ENCODE peak calls at places on chromosomes 16 and 17, in six cellular contexts. Z is cardiac fibroblast; C is left ventricle myocardium inferior; D is BE2C; K is CD8-positive, alpha-beta T cell; Y is body of pancreas. R is an unnamed sample.

GRCh38 chr17:39916918-39917317 is 1.5 kb downstream of the GSDMB start:
- DNase-seq in Z (peak; percentile 18), D (no peak), Y (no peak), K (no peak), C (no peak), R (no peak)

GRCh38 chr16:27287887-27288286 is 19.3 kb upstream of the NSMCE1 start:
- DNase-seq in C (no peak), Y (no peak), K (no peak), Z (no peak), D (no peak), R (no peak)

GRCh38 chr17:66724581-66725341 is 110.2 kb upstream of the CACNG5 start:
- DNase-seq in Z (peak; percentile 63), Y (peak; percentile 50), K (no peak), C (peak; percentile 17), D (no peak), R (peak; percentile 77)

GRCh38 chr17:63989622-63990345 is 8.4 kb upstream of the PRR29 start:
- DNase-seq in K (no peak), Z (no peak), C (peak; percentile 3), D (no peak), Y (no peak), R (no peak)

GRCh38 chr16:82016268-82016667 is 5.0 kb upstream of the SDR42E1 start:
- DNase-seq in D (no peak), K (no peak), Z (peak; percentile 57), Y (no peak), C (no peak), R (peak; percentile 35)

GRCh38 chr17:7146115-7146514 is 31.5 kb upstream of the ASGR2 start:
- DNase-seq in K (no peak), D (no peak), Z (no peak), C (no peak), Y (no peak), R (no peak)

GRCh38 chr17:29012535-29012934 is 6.7 kb upstream of the SEZ6 start:
- DNase-seq in D (no peak), Z (peak; percentile 11), C (no peak), K (no peak), Y (no peak), R (no peak)

GRCh38 chr17:40522250-40522960 is 21.0 kb upstream of the TNS4 start:
- DNase-seq in D (no peak), Z (peak; percentile 73), K (no peak), C (no peak), Y (no peak), R (no peak)

GRCh38 chr17:8843344-8843743 is 24.1 kb downstream of the PIK3R6 start:
- DNase-seq in C (no peak), K (no peak), Y (no peak), Z (no peak), D (no peak), R (no peak)

GRCh38 chr16:85100265-85100664 is 12.0 kb downstream of the CIBAR2 start:
- DNase-seq in D (no peak), K (no peak), Z (no peak), C (no peak), Y (no peak), R (no peak)

GRCh38 chr17:41024702-41025101 is 2.3 kb downstream of the KRTAP1-5 start:
- DNase-seq in K (no peak), C (no peak), Y (no peak), D (no peak), Z (peak; percentile 52), R (no peak)

GRCh38 chr17:41308918-41309359 is at the start of gene KRTAP16-1:
- DNase-seq in K (no peak), C (no peak), D (no peak), Z (no peak), Y (peak; percentile 11), R (no peak)

GRCh38 chr16:20906871-20907255 is 6.3 kb downstream of the LYRM1 start:
- DNase-seq in Y (no peak), D (no peak), C (no peak), K (no peak), Z (no peak), R (no peak)

GRCh38 chr16:14502932-14503741 is 126.9 kb downstream of the PARN start:
- DNase-seq in C (no peak), Y (no peak), D (no peak), Z (peak; percentile 74), K (no peak), R (peak; percentile 42)

GRCh38 chr17:49696233-49696761 is 11.5 kb downstream of the SLC35B1 start:
- DNase-seq in D (no peak), K (peak; percentile 68), Z (no peak), C (no peak), Y (no peak), R (no peak)

GRCh38 chr17:1713878-1714487 is 3.8 kb upstream of the TLCD2 start:
- DNase-seq in Y (peak; percentile 66), C (no peak), D (peak; percentile 51), K (no peak), Z (no peak), R (no peak)

GRCh38 chr16:29818082-29818481 is 2.1 kb downstream of the PAGR1 start:
- DNase-seq in Y (no peak), Z (no peak), D (no peak), K (no peak), C (no peak), R (no peak)

GRCh38 chr16:70576431-70577255 is 53.0 kb downstream of the SF3B3 start:
- DNase-seq in K (no peak), D (no peak), Y (no peak), C (no peak), Z (peak; percentile 89), R (no peak)

GRCh38 chr17:50690887-50691549 is 16.7 kb downstream of the ANKRD40 start:
- DNase-seq in C (no peak), Z (no peak), K (no peak), Y (no peak), D (no peak), R (no peak)

GRCh38 chr17:57480438-57481196 is 224.3 kb downstream of the MSI2 start:
- DNase-seq in Y (no peak), Z (peak; percentile 49), C (no peak), K (no peak), D (no peak), R (peak; percentile 71)

DNA sequence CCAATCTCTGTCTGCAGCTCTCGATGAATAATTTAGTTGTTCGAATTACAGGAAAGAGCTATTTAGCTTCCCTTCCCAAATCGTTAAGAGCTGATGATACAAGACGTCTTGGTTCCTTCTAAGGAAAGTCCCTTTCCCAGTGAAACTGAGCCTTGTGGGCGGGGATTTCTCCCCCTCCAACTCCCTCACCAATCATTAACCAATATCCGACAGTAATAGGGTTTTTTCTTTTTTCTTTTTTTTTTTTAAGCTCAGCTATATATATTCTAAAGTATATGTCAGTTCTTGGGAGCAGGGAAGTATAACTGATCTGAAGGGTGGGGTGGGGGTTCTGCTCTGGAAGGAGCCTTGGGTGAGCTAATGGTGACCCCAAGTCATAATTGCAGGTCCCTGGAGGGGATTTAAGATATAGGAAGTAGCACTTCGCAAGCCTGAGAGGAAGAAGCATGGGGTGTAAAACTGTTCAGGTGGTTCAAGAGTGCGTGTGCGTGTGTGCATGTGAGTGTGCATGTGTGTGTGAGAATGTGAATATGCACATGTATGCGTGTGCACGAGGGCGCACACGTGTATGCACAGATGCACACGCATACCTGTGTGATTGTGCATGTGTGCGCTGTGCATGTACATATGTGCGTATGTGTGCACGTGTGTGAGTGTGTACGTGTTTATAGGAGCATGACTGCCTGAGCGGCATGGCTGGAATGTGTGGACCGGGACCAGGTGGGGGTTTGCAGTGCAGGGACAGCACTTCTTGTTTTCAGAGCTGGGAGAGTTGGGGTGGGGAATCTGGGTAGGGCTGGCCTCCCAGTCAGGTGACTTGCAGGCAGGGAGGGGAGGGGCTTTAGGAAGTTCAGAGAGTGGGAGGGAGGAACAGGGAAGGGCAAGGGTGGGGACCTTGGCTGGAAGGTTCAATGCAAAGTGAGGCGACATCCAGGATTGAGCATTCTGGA is 42.7 kb downstream of the SOCS3 start:
- DNase-seq in C (no peak), D (no peak), Z (no peak), Y (peak; percentile 60), K (no peak), R (no peak)
- H3K4me3 ChIP-seq in C (no peak overlapping the region), D (no peak overlapping the region), Z (no peak overlapping the region), Y (no peak overlapping the region), K (no peak overlapping the region), R (no peak overlapping the region)

DNA sequence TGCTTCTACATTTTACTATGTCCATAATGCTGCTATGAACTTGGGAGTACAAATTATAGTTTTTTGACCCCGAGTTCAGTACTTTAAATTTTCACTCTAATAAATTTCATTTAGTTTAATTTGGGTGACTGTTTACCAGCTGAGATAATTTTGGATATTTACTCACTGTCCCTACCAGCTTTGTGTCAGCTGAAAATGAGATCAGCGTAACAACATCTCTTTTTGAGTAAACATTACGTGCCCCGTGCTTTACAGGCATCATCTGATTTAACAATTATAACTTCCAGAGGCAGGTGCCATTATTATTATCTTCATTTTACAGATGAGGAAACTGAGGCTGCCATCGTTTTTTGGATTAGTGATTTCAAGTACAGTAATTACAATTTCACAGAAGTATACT is 15.0 kb downstream of the GFOD2 start:
- DNase-seq in K (no peak), Y (no peak), Z (no peak), D (no peak), C (no peak), R (no peak)
- TF ChIP-seq CTCF in K (no peak), Y (no peak), Z (no peak), D (no peak), C (no peak), R (no peak)

DNA sequence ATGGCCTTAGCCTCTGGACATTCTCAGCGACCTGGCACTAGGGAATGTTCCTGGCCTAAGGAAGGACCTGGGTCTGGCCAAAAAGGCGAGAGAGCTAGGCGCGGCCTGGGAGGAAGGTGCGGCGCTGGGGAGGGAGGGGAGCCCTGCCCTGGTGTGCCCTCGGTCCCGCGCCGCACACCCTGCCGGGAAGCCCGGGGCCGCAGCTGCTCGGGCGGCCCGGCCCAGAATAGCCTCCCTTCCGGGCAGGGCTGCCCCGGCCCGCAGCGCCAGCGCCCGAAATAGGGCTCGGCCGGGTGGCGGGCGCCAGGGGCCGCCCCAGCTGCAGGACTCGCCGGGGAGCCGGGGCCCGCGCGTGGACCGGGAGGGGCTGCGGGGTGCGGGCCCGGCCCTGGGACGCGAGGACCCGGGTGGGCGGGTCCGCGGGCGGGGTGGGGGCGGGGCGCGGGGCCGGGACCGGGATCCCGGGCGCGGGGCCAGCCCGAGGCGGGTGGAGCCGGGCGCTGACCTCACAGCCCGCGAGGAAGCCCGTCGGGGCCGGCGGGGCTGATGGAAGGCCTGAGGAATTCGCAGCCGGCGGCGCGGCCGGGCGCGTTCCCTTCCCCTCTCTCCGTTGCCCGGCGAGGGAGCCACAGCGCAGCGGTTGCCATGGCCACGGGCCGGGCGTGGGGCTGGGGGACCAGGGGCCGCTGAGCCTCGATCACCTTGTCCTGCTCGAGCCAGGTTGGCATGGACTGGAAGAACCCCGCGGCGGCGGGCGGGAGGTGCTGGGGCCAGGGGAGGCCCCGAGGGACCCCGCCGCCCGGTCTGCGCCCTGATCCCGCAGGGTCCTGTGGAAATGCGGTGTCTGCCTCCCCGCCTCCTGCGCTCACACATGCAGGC is 18.1 kb downstream of the SOCS3 start:
- DNase-seq in Z (peak; percentile 82), K (no peak), D (peak; percentile 62), C (peak; percentile 85), Y (peak; percentile 83), R (no peak)
- H3K4me3 ChIP-seq in Z (peak overlapping the region; percentile 41), K (peak overlapping the region; percentile 37), D (peak overlapping the region; percentile 50), C (peak overlapping the region; percentile 65), Y (no peak overlapping the region), R (peak overlapping the region; percentile 31)

DNA sequence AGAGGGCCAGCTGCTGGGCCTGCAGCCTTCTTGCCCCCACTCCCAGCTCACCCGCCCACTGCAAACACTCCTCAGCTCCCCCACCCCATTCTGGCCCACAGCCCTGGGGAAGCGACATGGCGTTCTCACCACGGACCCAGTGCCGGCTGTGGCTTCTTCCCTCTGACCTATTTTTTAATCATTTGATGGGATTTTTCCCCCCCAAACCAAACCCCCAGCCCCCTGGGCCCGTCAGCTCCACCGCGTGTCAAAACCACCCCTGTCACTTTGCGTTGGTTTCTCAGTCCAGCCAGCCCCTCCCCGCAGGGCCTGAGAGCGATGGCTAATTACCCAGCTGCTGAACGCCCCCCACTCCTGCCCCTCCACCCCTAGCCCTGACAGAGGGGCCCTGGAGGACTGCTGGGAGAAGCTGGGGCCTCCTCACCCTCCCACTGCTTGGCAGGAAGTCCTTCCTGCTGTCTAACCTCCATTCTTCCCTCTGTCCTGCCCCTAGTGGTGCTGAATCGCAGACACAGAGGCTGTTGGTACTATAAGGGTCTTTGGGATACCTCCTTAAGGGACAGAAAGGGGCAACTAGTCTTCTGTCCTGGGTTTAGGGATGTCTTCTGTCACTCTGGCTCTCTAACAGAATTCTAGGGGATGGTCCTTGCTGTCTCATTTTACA is 7.5 kb upstream of the TBX21 start:
- DNase-seq in K (no peak), Y (no peak), D (no peak), Z (no peak), C (no peak), R (no peak)
- TF ChIP-seq CTCF in K (no peak), Y (no peak), D (peak; percentile 32), Z (peak; percentile 4), C (no peak), R (no peak)

R was measured in astrocyte of the cerebellum.